ENCODE peak calls at places on chromosomes 4 and X, in five cellular contexts. E, T, H, S and P are unnamed samples.

GRCh38 chr4:168587326-168588125 is 90.7 kb downstream of the PALLD start:
- DNase-seq in E (no peak), T (no peak), H (no peak), S (no peak), P (no peak)

GRCh38 chr4:145909331-145909730 is 29.3 kb downstream of the ZNF827 start:
- DNase-seq in E (peak), T (no peak), H (peak), S (no peak), P (no peak)

GRCh38 chr4:53313510-53313909 is 52.4 kb downstream of the SCFD2 start:
- DNase-seq in E (no peak), T (peak), H (no peak), S (peak), P (no peak)

GRCh38 chr4:10732235-10732975 is 47.8 kb upstream of the CLNK start:
- DNase-seq in E (no peak), T (no peak), H (no peak), S (no peak), P (peak)

GRCh38 chrX:136063340-136064079 is 78.3 kb downstream of the SLC9A6 start:
- DNase-seq in E (no peak), T (no peak), H (no peak), S (no peak), P (no peak)

GRCh38 chrX:117538441-117539418 is 577.9 kb downstream of the KLHL13 start:
- DNase-seq in E (no peak), T (no peak), H (no peak), S (no peak), P (no peak)

GRCh38 chr4:35038845-35039244 is 1205.5 kb downstream of the ARAP2 start:
- DNase-seq in E (no peak), T (no peak), H (no peak), S (no peak), P (no peak)

GRCh38 chr4:13944095-13944501 is 316.6 kb upstream of the BOD1L1 start:
- DNase-seq in E (no peak), T (no peak), H (no peak), S (no peak), P (no peak)

GRCh38 chr4:182493377-182493776 is 250.2 kb downstream of the TENM3 start:
- DNase-seq in E (no peak), T (no peak), H (no peak), S (no peak), P (no peak)

GRCh38 chr4:1598206-1598605 is 85.9 kb downstream of the FAM53A start:
- DNase-seq in E (no peak), T (no peak), H (no peak), S (no peak), P (no peak)
- TF ChIP-seq SUZ12 in E (no peak), T (no peak), H (no peak), S (no peak), P (no peak)

GRCh38 chr4:120671538-120671937 is 251.0 kb downstream of the PRDM5 start:
- DNase-seq in E (no peak), T (no peak), H (no peak), S (no peak), P (no peak)
- TF ChIP-seq SUZ12 in E (no peak), T (no peak), H (no peak), S (no peak), P (no peak)

GRCh38 chr4:156420557-156420956 is 466.9 kb upstream of the CTSO start:
- DNase-seq in E (no peak), T (no peak), H (no peak), S (no peak), P (no peak)
- TF ChIP-seq SUZ12 in E (no peak), T (no peak), H (no peak), S (no peak), P (no peak)

GRCh38 chr4:18051281-18051680 is 29.7 kb upstream of the LCORL start:
- DNase-seq in E (no peak), T (no peak), H (no peak), S (no peak), P (no peak)

GRCh38 chr4:18049446-18049845 is 27.9 kb upstream of the LCORL start:
- DNase-seq in E (no peak), T (no peak), H (no peak), S (no peak), P (no peak)

GRCh38 chr4:18050448-18050847 is 28.9 kb upstream of the LCORL start:
- DNase-seq in E (no peak), T (no peak), H (no peak), S (no peak), P (no peak)

GRCh38 chr4:18057821-18058533 is 36.4 kb upstream of the LCORL start:
- DNase-seq in E (no peak), T (no peak), H (no peak), S (no peak), P (no peak)

DNA sequence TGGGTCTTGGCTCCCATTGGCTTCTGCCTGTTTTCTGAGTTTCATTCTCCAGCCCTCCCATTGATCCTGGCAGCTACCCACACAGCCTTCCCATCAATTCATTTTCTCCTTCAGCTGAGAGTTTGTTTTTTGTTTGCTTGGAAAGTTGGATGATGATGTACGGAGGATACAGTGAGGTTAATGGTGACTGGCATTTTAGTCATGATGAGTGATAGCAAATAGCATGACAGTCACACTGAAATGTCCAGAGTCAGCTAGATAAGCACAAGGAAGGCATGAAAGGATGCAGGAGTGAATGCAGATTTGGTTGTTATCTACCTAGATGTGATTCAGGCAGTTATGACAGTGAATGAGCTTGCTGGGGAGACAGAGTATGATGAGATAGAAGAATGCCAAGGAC is 30.6 kb upstream of the LCORL start:
- DNase-seq in E (no peak), T (no peak), H (no peak), S (no peak), P (no peak)
- TF ChIP-seq SUZ12 in E (no peak), T (no peak), H (no peak), S (no peak), P (no peak)

GRCh38 chr4:7103599-7104365 is 35.9 kb upstream of the GRPEL1 start:
- DNase-seq in E (no peak), T (no peak), H (no peak), S (peak), P (no peak)
- TF ChIP-seq SUZ12 in E (no peak), T (no peak), H (no peak), S (no peak), P (no peak)

GRCh38 chr4:87853891-87854290 is 21.1 kb downstream of the MEPE start:
- DNase-seq in E (no peak), T (no peak), H (no peak), S (no peak), P (no peak)

GRCh38 chr4:87851332-87851731 is 18.6 kb downstream of the MEPE start:
- DNase-seq in E (no peak), T (no peak), H (no peak), S (no peak), P (no peak)

GRCh38 chr4:87855540-87855939 is 22.8 kb downstream of the MEPE start:
- DNase-seq in E (no peak), T (no peak), H (no peak), S (no peak), P (no peak)

GRCh38 chr4:87851955-87852354 is 19.2 kb downstream of the MEPE start:
- DNase-seq in E (no peak), T (no peak), H (no peak), S (no peak), P (no peak)

GRCh38 chr4:87853108-87853507 is 20.3 kb downstream of the MEPE start:
- DNase-seq in E (peak), T (peak), H (no peak), S (peak), P (no peak)
- TF ChIP-seq SUZ12 in E (no peak), T (no peak), H (no peak), S (no peak), P (no peak)

GRCh38 chr4:175469519-175469918 is 342.5 kb downstream of the GPM6A start:
- DNase-seq in E (peak), T (peak), H (peak), S (no peak), P (no peak)
- TF ChIP-seq SUZ12 in E (no peak), T (no peak), H (no peak), S (no peak), P (no peak)